ENCODE peak calls at places on chromosome 3, in seven cellular contexts. W is OCI-LY7; A is T-helper 2 cell; E is WTC11; S is AG08395; Y is progenitor cell of endocrine pancreas; V is stimulated activated CD4-positive, alpha-beta T cell treated with anti-CD3 and anti-CD28 coated beads, TNF-alpha, amount 100 ng/mL, for 4 hours. M is an unnamed sample.

GRCh38 chr3:30658328-30659052 is 52.1 kb downstream of the TGFBR2 start:
- DNase-seq in E (no peak), V (no peak), A (no peak), Y (no peak), S (peak), W (peak), M (no peak)

GRCh38 chr3:10845839-10846656 is 30.0 kb downstream of the SLC6A11 start:
- DNase-seq in S (no peak), Y (no peak), V (no peak), E (no peak), W (peak), A (no peak), M (no peak)

GRCh38 chr3:183514048-183514447 is 41.5 kb downstream of the KLHL6 start:
- DNase-seq in W (no peak), E (no peak), A (no peak), V (no peak), Y (no peak), S (no peak), M (no peak)

GRCh38 chr3:58679451-58679850 is 12.9 kb upstream of the FAM3D start:
- DNase-seq in S (no peak), V (no peak), E (no peak), A (no peak), Y (no peak), W (no peak), M (no peak)

GRCh38 chr3:123834631-123835030 is 49.5 kb downstream of the MYLK start:
- DNase-seq in E (no peak), S (peak), W (no peak), V (no peak), A (no peak), Y (no peak), M (no peak)

GRCh38 chr3:42739401-42740158 is 33.5 kb downstream of the CCDC13 start:
- DNase-seq in A (no peak), V (no peak), Y (no peak), W (no peak), E (no peak), S (no peak), M (no peak)

GRCh38 chr3:61562810-61563613 is 1.6 kb downstream of the PTPRG start:
- DNase-seq in V (no peak), E (peak), A (no peak), S (peak), Y (peak), W (no peak), M (no peak)

GRCh38 chr3:50661321-50661837 is 13.3 kb upstream of the DOCK3 start:
- DNase-seq in S (no peak), V (no peak), A (no peak), E (no peak), W (no peak), Y (no peak), M (no peak)

GRCh38 chr3:110749006-110749405 is 322.6 kb upstream of the NECTIN3 start:
- DNase-seq in E (peak), Y (no peak), W (no peak), S (no peak), V (no peak), A (no peak), M (no peak)

GRCh38 chr3:43774799-43775198 is 84.1 kb downstream of the ABHD5 start:
- DNase-seq in Y (no peak), E (no peak), A (no peak), V (no peak), S (no peak), W (no peak), M (no peak)

GRCh38 chr3:39150803-39151631 is 2.4 kb downstream of the CSRNP1 start:
- DNase-seq in S (peak), W (no peak), E (peak), V (no peak), A (no peak), Y (no peak), M (no peak)

GRCh38 chr3:192825657-192826200 is 91.9 kb downstream of the MB21D2 start:
- DNase-seq in Y (no peak), A (no peak), E (no peak), W (peak), S (no peak), V (no peak), M (no peak)

GRCh38 chr3:126456211-126456610 is 19.5 kb downstream of the ZXDC start:
- DNase-seq in Y (no peak), S (no peak), A (no peak), E (peak), V (no peak), W (no peak), M (no peak)

GRCh38 chr3:111197485-111197884 is 125.9 kb downstream of the NECTIN3 start:
- DNase-seq in E (no peak), Y (no peak), A (no peak), W (no peak), S (no peak), V (no peak), M (no peak)

GRCh38 chr3:123385981-123386380 is 62.9 kb downstream of the ADCY5 start:
- DNase-seq in V (no peak), S (peak), Y (no peak), A (no peak), E (no peak), W (no peak), M (no peak)

GRCh38 chr3:57855281-57855680 is 99.2 kb downstream of the SLMAP start:
- DNase-seq in Y (no peak), A (no peak), W (no peak), V (no peak), E (no peak), S (peak), M (no peak)

GRCh38 chr3:5096368-5096767 is 25.7 kb upstream of the ARL8B start:
- DNase-seq in Y (no peak), A (no peak), V (no peak), W (no peak), E (no peak), S (no peak), M (no peak)

GRCh38 chr3:149376728-149377407 is 581 bp downstream of the TM4SF1 start:
- DNase-seq in A (no peak), Y (no peak), S (no peak), E (no peak), W (no peak), V (no peak), M (no peak)

GRCh38 chr3:18666655-18667054 is 241.5 kb upstream of the SATB1 start:
- DNase-seq in S (no peak), V (no peak), A (no peak), Y (no peak), E (no peak), W (no peak), M (no peak)

GRCh38 chr3:32305477-32305876 is 67.0 kb downstream of the CMTM8 start:
- DNase-seq in S (no peak), Y (no peak), W (no peak), E (no peak), A (no peak), V (no peak), M (no peak)